ENCODE peak calls at places on chromosomes 12 and 14, in six cellular contexts. R is HepG2, N is upper lobe of left lung, G is A549, P is GM12878, C is K562. E is an unnamed sample.

GRCh38 chr12:26345471-26346003 is 150.2 kb downstream of the SSPN start:
- ATAC-seq in P (peak; percentile 16), C (no peak), R (no peak), N (no peak), G (no peak), E (no peak)

GRCh38 chr14:95374262-95374997 is 54.7 kb upstream of the CLMN start:
- ATAC-seq in P (peak; percentile 22), G (no peak), R (no peak), N (no peak), C (no peak), E (no peak)

GRCh38 chr14:102594514-102595175 is 2.2 kb downstream of the RCOR1 start:
- ATAC-seq in R (peak; percentile 13), P (peak; percentile 59), G (peak; percentile 50), C (peak; percentile 62), N (no peak), E (no peak)

GRCh38 chr12:99957866-99958466 is 26.8 kb downstream of the ANKS1B start:
- ATAC-seq in C (no peak), P (no peak), G (peak; percentile 32), R (no peak), N (no peak), E (no peak)

GRCh38 chr12:51847830-51848727 is at the start of gene FIGNL2:
- ATAC-seq in R (peak; percentile 10), C (peak; percentile 54), P (no peak), N (peak; percentile 18), G (peak; percentile 60), E (peak; percentile 15)

GRCh38 chr12:56476972-56477432 is 8.6 kb downstream of the SPRYD4 start:
- ATAC-seq in N (no peak), R (peak; percentile 94), C (peak; percentile 16), P (peak; percentile 10), G (no peak), E (no peak)

GRCh38 chr14:99394602-99395001 is 86.1 kb downstream of the SETD3 start:
- ATAC-seq in N (no peak), P (no peak), C (no peak), G (no peak), R (no peak), E (no peak)

GRCh38 chr12:66979270-66979669 is 289.9 kb upstream of the CAND1 start:
- ATAC-seq in N (no peak), P (no peak), R (no peak), G (no peak), C (no peak), E (no peak)

GRCh38 chr14:29601559-29602109 is 326.0 kb downstream of the PRKD1 start:
- ATAC-seq in R (peak; percentile 43), P (no peak), C (no peak), G (no peak), N (no peak), E (no peak)

GRCh38 chr12:105864916-105865315 is 273.8 kb downstream of the NUAK1 start:
- ATAC-seq in R (no peak), C (no peak), P (no peak), G (no peak), N (no peak), E (no peak)

GRCh38 chr12:76014007-76014406 is 17.6 kb downstream of the PHLDA1 start:
- ATAC-seq in C (no peak), P (no peak), R (no peak), N (no peak), G (no peak), E (no peak)

GRCh38 chr12:3553681-3554546 is 62.9 kb downstream of the PRMT8 start:
- ATAC-seq in R (peak; percentile 72), N (no peak), P (peak; percentile 23), C (peak; percentile 29), G (peak; percentile 54), E (no peak)

GRCh38 chr14:65223636-65224035 is 121.3 kb upstream of the MAX start:
- ATAC-seq in R (no peak), C (no peak), G (no peak), P (no peak), N (no peak), E (no peak)

GRCh38 chr12:123102381-123102780 is 48.5 kb downstream of the PITPNM2 start:
- ATAC-seq in R (no peak), G (no peak), N (no peak), P (no peak), C (no peak), E (no peak)

GRCh38 chr14:72894623-72895378 is 900 bp upstream of the DPF3 start:
- ATAC-seq in G (peak; percentile 7), C (peak; percentile 74), N (peak; percentile 20), P (peak; percentile 13), R (peak; percentile 26), E (peak; percentile 27)

DNA sequence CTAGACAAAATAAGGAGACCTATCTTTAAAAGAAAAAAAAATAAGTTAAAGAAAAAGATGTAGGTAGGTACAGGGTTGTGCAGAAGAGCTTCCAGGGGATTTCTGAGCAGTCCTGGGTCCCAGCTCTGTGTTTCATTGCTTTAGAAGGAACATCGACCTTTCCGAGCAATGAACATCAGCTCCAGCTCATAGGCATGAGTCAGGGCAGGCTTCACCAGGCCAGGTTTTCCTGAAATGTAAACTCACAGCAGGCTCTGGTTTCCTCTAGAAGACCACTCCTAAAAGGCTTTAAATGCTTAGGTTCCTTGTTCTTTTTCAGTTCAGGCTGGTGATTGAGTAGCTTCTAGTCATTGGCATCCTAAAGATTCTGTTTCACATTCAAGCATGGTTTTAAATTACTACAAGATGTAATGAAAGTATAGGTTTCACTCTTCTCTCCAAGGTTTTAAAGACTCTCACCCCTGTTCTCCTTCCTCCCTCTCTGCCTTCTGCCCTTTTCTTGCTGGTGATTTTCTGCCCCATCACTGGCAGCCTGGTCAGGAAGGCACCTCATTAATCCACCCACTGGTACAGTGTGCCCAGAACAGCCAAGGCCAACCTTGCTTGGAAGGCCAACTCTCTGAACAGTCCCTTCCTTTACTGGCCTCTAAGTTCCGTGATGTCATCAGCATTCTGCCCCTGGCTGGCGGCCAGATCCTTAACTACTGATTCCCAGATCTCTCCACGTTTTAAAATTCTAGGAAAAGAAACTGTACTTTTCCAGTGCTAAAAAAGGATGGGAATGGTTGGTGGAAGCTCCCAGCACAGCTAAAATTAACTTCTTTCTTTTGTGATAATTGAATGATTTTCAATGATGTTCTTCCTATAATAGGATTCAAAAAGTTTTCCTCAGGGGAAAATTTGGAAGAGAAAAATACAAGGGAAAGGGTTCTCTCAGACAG is 109.4 kb upstream of the HIF1A start:
- ATAC-seq in N (peak; percentile 58), P (peak; percentile 18), G (peak; percentile 65), R (no peak), C (no peak), E (peak; percentile 87)
- TF ChIP-seq EP300 in N (no peak), P (no peak), G (no peak), R (no peak), C (no peak), E (no peak)

GRCh38 chr12:58435647-58436046 is 484.7 kb downstream of the LRIG3 start:
- ATAC-seq in R (no peak), C (no peak), G (no peak), N (no peak), P (peak; percentile 27), E (no peak)

GRCh38 chr12:58433969-58434368 is 486.3 kb downstream of the LRIG3 start:
- ATAC-seq in N (no peak), C (no peak), R (no peak), G (no peak), P (no peak), E (no peak)
- H3K27ac ChIP-seq in N (no peak overlapping the region), C (no peak overlapping the region), R (no peak overlapping the region), G (no peak overlapping the region), P (no peak overlapping the region), E (no peak overlapping the region)

GRCh38 chr12:118015306-118015705 is 1.2 kb upstream of the RFC5 start:
- ATAC-seq in N (no peak), R (no peak), G (no peak), P (no peak), C (no peak), E (no peak)

GRCh38 chr12:118020036-118020435 is 3.5 kb downstream of the RFC5 start:
- ATAC-seq in N (no peak), P (no peak), C (no peak), G (no peak), R (no peak), E (no peak)

GRCh38 chr12:118016424-118017264 is at the start of gene RFC5:
- ATAC-seq in R (peak; percentile 97), C (peak; percentile 96), P (peak; percentile 97), N (peak; percentile 99), G (peak; percentile 98), E (peak; percentile 99)

GRCh38 chr12:118015944-118016343 is 559 bp upstream of the RFC5 start:
- ATAC-seq in P (no peak), R (peak; percentile 35), N (no peak), C (no peak), G (no peak), E (no peak)

GRCh38 chr12:118017926-118018325 is 1.4 kb downstream of the RFC5 start:
- ATAC-seq in N (no peak), P (no peak), C (no peak), G (no peak), R (no peak), E (no peak)
- TF ChIP-seq EP300 in N (no peak), P (no peak), C (no peak), G (no peak), R (no peak), E (no peak)

GRCh38 chr12:77847665-77848431 is 17.2 kb downstream of the NAV3 start:
- ATAC-seq in G (no peak), P (peak; percentile 62), R (no peak), N (peak; percentile 57), C (no peak), E (peak; percentile 62)
- H3K27ac ChIP-seq in G (no peak overlapping the region), P (peak overlapping the region; percentile 82), R (no peak overlapping the region), N (peak overlapping the region; percentile 49), C (no peak overlapping the region), E (peak overlapping the region; percentile 44)

GRCh38 chr12:23721268-23721667 is 228.2 kb downstream of the SOX5 start:
- ATAC-seq in N (no peak), R (no peak), G (no peak), P (no peak), C (peak; percentile 79), E (no peak)
- TF ChIP-seq EP300 in N (no peak), R (no peak), G (no peak), P (no peak), C (peak; percentile 76), E (no peak)

GRCh38 chr14:32561520-32561919 is 232.4 kb downstream of the AKAP6 start:
- ATAC-seq in P (no peak), R (no peak), N (no peak), C (no peak), G (no peak), E (peak; percentile 72)

GRCh38 chr14:32559048-32559447 is 229.9 kb downstream of the AKAP6 start:
- ATAC-seq in G (no peak), C (no peak), N (no peak), P (no peak), R (no peak), E (no peak)

GRCh38 chr14:32564591-32564990 is 235.5 kb downstream of the AKAP6 start:
- ATAC-seq in N (no peak), R (no peak), C (no peak), P (no peak), G (no peak), E (peak; percentile 42)

GRCh38 chr14:32560213-32560857 is 231.2 kb downstream of the AKAP6 start:
- ATAC-seq in N (peak; percentile 90), P (peak; percentile 85), G (peak; percentile 90), C (peak; percentile 76), R (peak; percentile 98), E (peak; percentile 65)

DNA sequence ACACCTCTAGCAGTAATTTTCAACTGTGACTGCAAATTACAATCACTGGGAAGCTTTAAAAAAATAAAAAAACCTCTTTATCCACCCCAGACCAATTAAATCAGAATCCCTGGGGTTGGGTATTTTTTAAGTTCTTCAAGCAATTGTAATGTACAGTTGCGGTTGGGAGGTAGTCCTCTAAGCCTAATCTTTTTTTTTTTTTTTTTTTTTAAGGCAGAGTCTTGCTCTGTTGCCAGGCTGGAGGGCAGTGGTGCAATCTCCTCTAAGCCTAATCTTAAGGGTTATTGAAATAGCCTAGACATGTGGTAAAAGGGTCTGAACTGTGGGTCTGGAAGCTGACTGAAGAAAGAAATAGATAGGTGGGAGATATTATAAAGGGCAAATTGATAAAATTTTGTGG is 230.5 kb downstream of the AKAP6 start:
- ATAC-seq in C (no peak), N (peak; percentile 51), P (no peak), R (no peak), G (no peak), E (no peak)
- H3K27ac ChIP-seq in C (no peak overlapping the region), N (no peak overlapping the region), P (no peak overlapping the region), R (no peak overlapping the region), G (peak overlapping the region; percentile 16), E (peak overlapping the region; percentile 27)

E was measured in gastroesophageal sphincter.